ENCODE peak calls at places on chromosomes 5 and 9, in six cellular contexts. F is HCT116, K is endothelial cell of umbilical vein, Q is K562, E is GM12891, G is breast epithelium. M is an unnamed sample.

GRCh38 chr5:128259530-128260145 is 176.1 kb downstream of the SLC12A2 start:
- DNase-seq in F (no peak), K (no peak), Q (no peak), E (no peak), G (no peak), M (no peak)

GRCh38 chr9:6873862-6874261 is 116.1 kb downstream of the KDM4C start:
- DNase-seq in F (no peak), K (peak), Q (no peak), E (no peak), G (no peak), M (no peak)

GRCh38 chr5:175796536-175797499 is 74.6 kb upstream of the CPLX2 start:
- DNase-seq in F (peak), K (peak), Q (peak), E (peak), G (peak), M (peak)

GRCh38 chr9:123080444-123080843 is 47.0 kb downstream of the GPR21 start:
- DNase-seq in F (no peak), K (no peak), Q (no peak), E (no peak), G (no peak), M (no peak)

GRCh38 chr9:81560851-81561732 is 128.3 kb downstream of the TLE1 start:
- DNase-seq in F (no peak), K (no peak), Q (no peak), E (no peak), G (no peak), M (no peak)

GRCh38 chr5:177484902-177485549 is 11.6 kb upstream of the DBN1 start:
- DNase-seq in F (no peak), K (no peak), Q (no peak), E (no peak), G (no peak), M (no peak)

GRCh38 chr5:131305906-131306305 is 42.1 kb downstream of the CDC42SE2 start:
- DNase-seq in F (no peak), K (no peak), Q (no peak), E (no peak), G (no peak), M (no peak)

GRCh38 chr5:167261309-167262100 is 1029.9 kb upstream of the WWC1 start:
- DNase-seq in F (no peak), K (no peak), Q (peak), E (no peak), G (no peak), M (no peak)

GRCh38 chr9:96478829-96479371 is 28.9 kb downstream of the HABP4 start:
- DNase-seq in F (no peak), K (no peak), Q (no peak), E (no peak), G (no peak), M (no peak)

GRCh38 chr5:154365823-154366222 is 80.0 kb upstream of the SAP30L start:
- DNase-seq in F (no peak), K (peak), Q (no peak), E (no peak), G (no peak), M (no peak)

GRCh38 chr9:136467766-136468165 is 15.1 kb downstream of the SEC16A start:
- DNase-seq in F (no peak), K (no peak), Q (no peak), E (no peak), G (no peak), M (no peak)

GRCh38 chr5:175285263-175285662 is 158.7 kb downstream of the DRD1 start:
- DNase-seq in F (no peak), K (no peak), Q (no peak), E (no peak), G (no peak), M (no peak)

GRCh38 chr9:135926402-135927194 is 19.3 kb upstream of the CAMSAP1 start:
- DNase-seq in F (peak), K (peak), Q (no peak), E (no peak), G (peak), M (no peak)

GRCh38 chr5:132262882-132263547 is 5.5 kb downstream of the PDLIM4 start:
- DNase-seq in F (no peak), K (no peak), Q (no peak), E (no peak), G (no peak), M (no peak)

GRCh38 chr5:67375606-67376005 is 179.0 kb upstream of the CD180 start:
- DNase-seq in F (no peak), K (no peak), Q (peak), E (no peak), G (no peak), M (no peak)

DNA sequence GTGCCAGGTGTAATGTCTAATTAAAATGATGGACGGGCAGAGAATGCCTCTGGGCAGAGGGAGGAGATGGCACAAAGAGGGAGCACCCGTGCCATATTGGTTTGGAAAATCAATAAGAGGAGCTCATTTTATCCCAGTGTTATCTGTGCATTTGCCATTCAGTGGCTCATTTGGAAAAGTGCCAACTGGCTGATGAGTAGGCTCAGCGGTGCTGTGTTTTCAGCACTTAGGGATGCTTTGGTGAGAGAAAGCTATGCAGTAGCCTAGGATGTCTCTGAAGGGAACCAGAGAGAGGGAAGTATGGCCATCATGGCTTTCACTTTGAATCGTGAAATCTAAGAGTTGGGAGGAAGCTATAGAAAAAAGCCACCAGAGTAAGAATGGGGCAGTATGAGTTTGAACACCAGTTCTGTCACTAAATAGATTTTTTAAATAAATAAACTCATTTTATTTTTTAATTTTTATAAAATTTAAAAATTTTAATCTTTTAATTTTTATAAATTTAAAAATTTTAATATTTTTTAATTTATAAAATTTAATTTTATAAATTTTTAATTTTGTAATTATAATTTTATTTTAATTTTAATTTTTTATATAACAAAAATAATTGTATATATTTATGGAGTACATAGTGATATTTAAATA is 472.8 kb downstream of the BRINP1 start:
- DNase-seq in F (no peak), K (no peak), Q (no peak), E (no peak), G (no peak), M (no peak)
- TF ChIP-seq POLR2AphosphoS5 in F (no peak), K (no peak), Q (no peak), E (no peak), G (no peak), M (no peak)

DNA sequence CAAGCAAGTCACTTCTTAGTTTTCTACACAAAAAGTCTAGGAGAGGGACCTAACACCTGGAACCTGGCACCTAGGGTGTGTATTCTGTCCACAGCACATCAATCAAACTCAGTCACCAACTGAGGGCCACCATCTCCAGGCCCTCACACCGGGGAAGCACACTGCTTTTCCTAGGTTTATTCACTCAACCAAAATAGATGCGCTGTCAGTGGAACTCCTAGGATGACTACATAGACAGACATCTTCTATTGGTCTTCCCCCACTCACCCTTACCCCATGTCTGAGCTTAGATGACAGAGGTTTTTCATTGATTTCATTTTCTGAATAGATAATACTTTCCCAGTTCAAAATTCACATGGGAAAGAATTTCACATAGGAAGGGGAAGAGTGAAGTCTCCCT is 59.2 kb downstream of the RNF130 start:
- DNase-seq in F (no peak), K (no peak), Q (no peak), E (no peak), G (no peak), M (no peak)
- TF ChIP-seq POLR2AphosphoS5 in F (no peak), K (no peak), Q (no peak), E (no peak), G (no peak), M (no peak)

GRCh38 chr5:170405822-170406221 is 16.7 kb upstream of the KCNMB1 start:
- DNase-seq in F (no peak), K (no peak), Q (no peak), E (no peak), G (no peak), M (no peak)

GRCh38 chr5:170411100-170411499 is 21.9 kb upstream of the KCNMB1 start:
- DNase-seq in F (no peak), K (no peak), Q (peak), E (no peak), G (no peak), M (no peak)

GRCh38 chr5:170407062-170407461 is 17.9 kb upstream of the KCNMB1 start:
- DNase-seq in F (no peak), K (no peak), Q (no peak), E (no peak), G (no peak), M (no peak)

GRCh38 chr5:170408866-170409265 is 19.7 kb upstream of the KCNMB1 start:
- DNase-seq in F (no peak), K (no peak), Q (no peak), E (no peak), G (no peak), M (no peak)

GRCh38 chr5:170408189-170408588 is 19.0 kb upstream of the KCNMB1 start:
- DNase-seq in F (no peak), K (no peak), Q (no peak), E (no peak), G (no peak), M (no peak)
- TF ChIP-seq POLR2AphosphoS5 in F (no peak), K (no peak), Q (no peak), E (no peak), G (no peak), M (no peak)

GRCh38 chr5:69369369-69370121 is at the start of the genes AK6, RAD17 and TAF9:
- DNase-seq in F (peak), K (peak), Q (peak), E (peak), G (peak), M (peak)
- TF ChIP-seq POLR2AphosphoS5 in F (peak), K (peak), Q (peak), E (peak), G (peak), M (peak)

GRCh38 chr9:69996947-69997346 is 46.7 kb upstream of the MAMDC2 start:
- DNase-seq in F (no peak), K (no peak), Q (no peak), E (no peak), G (no peak), M (no peak)
- TF ChIP-seq POLR2AphosphoS5 in F (no peak), K (no peak), Q (no peak), E (no peak), G (no peak), M (no peak)

GRCh38 chr5:135265497-135266300 is 133.3 kb downstream of the MACROH2A1 start:
- DNase-seq in F (no peak), K (no peak), Q (no peak), E (no peak), G (no peak), M (no peak)

GRCh38 chr5:135263022-135263668 is 135.9 kb downstream of the MACROH2A1 start:
- DNase-seq in F (peak), K (no peak), Q (peak), E (no peak), G (no peak), M (no peak)

GRCh38 chr5:135266301-135266630 is 132.8 kb downstream of the MACROH2A1 start:
- DNase-seq in F (no peak), K (no peak), Q (no peak), E (no peak), G (no peak), M (no peak)

GRCh38 chr5:135266975-135267374 is 132.1 kb downstream of the MACROH2A1 start:
- DNase-seq in F (no peak), K (no peak), Q (no peak), E (no peak), G (no peak), M (no peak)

DNA sequence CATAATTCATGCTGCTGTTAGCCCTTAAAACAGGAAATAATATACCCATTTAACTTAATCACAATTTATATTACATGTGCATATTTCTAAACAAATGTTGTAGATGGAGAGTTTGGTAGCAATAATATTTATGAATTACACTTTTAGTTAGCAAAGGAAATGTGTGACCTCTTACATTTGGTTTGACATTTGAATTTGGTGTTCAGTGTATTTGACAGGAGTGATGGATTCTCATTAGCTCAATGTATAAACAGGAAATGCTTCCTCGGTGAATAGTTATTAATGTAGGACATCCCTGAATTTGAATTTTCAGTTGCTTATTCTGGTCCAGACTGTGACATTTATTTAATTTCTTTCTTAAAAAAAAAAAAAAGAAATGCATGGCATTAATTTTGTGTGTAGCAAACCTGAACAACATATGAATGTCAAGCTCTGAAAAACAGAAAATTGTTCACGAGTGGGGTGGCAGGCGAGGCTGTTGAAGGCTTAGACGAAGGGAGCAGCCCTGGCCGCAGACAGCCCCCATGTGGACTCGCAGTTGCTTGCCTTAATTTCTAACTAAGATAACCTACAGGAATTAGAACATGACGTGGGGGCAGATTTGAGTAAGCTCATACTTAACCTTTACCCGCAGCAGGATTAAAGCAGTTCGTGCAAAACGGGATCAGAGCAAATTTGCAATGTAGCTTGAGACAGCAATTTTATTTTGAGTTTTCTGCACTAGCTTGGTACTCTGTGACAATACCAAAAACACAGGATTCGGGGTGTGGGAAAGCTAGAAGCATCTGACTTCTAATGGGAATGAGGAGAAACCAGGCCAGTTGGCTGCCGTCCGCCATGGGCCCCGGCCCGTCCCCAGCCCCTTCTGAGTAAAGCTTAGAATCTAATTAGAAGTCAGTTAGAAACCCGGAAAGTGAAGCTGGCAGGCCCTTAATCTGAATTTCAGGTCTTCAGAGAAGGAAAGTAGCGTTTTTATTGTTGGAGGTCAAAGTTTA is 134.3 kb downstream of the MACROH2A1 start:
- DNase-seq in F (no peak), K (peak), Q (no peak), E (no peak), G (no peak), M (no peak)
- TF ChIP-seq POLR2AphosphoS5 in F (no peak), K (no peak), Q (no peak), E (no peak), G (no peak), M (no peak)

DNA sequence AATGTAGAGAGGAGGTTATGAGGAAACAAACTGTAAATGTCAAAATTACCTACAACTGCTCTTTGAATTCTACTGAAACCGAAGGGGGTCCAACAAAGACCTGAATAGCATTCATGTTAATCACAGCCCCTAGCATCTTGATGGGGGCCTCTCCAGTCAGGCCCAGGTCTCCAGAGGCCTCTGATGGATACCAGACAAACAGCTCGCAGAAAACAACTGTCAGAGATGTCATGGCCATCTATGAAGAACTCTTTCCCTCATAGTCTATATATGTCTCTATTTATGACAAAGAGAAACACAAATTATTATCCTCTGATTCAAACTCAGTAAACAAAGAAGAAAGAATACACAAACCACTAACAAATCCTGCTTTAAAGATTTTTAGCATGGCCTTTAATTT is 432.6 kb downstream of the CAAP1 start:
- DNase-seq in F (no peak), K (no peak), Q (no peak), E (no peak), G (no peak), M (no peak)
- TF ChIP-seq POLR2AphosphoS5 in F (no peak), K (no peak), Q (no peak), E (no peak), G (no peak), M (no peak)

GRCh38 chr5:43338856-43339255 is 25.6 kb upstream of the HMGCS1 start:
- DNase-seq in F (no peak), K (no peak), Q (no peak), E (no peak), G (no peak), M (no peak)
- TF ChIP-seq POLR2AphosphoS5 in F (no peak), K (no peak), Q (no peak), E (no peak), G (no peak), M (no peak)

DNA sequence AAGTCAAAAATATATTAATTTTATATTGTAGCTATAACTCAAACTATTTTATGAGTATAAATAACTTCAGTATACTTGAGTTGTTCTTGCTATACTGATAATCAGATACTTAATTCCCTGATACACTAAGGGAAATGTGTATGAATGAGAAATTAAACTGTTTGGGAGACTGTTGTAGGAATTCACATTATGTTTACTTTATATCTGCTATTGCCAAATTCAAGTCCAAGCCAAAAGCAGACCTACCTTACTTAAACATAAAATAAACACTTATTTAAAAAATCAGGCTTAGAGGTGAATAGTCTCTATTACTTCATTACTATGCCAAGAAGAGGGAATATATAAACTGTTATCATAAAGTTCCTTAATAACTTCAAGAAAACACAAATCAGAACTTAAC is 13.2 kb downstream of the NR3C1 start:
- DNase-seq in F (no peak), K (no peak), Q (no peak), E (no peak), G (no peak), M (no peak)
- TF ChIP-seq POLR2AphosphoS5 in F (no peak), K (no peak), Q (no peak), E (no peak), G (no peak), M (no peak)

DNA sequence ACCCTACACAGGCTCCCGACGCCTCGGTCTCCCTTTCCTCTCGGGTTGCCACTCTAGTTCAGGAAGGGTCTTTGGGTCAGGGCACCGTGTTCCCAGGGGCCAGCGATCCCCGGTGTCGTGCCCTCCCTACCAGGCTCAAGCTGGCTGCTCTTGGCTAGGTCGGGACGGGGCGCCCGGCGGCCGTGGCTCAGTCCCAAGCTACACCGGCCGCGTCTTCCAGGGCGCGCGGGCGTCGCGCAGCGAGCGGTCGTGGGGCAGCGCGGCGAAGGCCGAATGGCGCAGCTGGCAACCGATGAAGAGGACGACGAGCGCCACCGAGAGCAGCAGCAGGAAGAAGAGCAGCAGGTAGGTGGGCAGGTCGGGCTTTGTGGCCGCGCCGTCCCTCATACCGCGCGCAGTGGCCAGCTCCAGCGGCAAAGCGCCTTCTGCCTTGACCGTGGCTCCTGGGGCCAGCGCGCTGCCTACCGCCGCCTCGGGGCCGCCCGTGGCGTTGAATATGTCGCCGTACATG is 892 bp downstream of the SMIM32 start:
- DNase-seq in F (no peak), K (no peak), Q (no peak), E (no peak), G (no peak), M (no peak)
- TF ChIP-seq POLR2AphosphoS5 in F (no peak), K (no peak), Q (no peak), E (no peak), G (no peak), M (no peak)